ENCODE peak calls at places on chromosome 6, in six cellular contexts. X, A, K, V, L and I are unnamed samples.

GRCh38 chr6:110101885-110102284 is 77.6 kb downstream of the WASF1 start:
- DNase-seq in X (no peak), A (no peak), K (no peak), V (no peak), L (no peak), I (no peak)

GRCh38 chr6:25968769-25969168 is 6.2 kb downstream of the TRIM38 start:
- DNase-seq in X (no peak), A (no peak), K (no peak), V (no peak), L (no peak), I (no peak)

GRCh38 chr6:138197570-138197969 is 20.7 kb downstream of the PBOV1 start:
- DNase-seq in X (no peak), A (no peak), K (no peak), V (no peak), L (no peak), I (no peak)

GRCh38 chr6:160060221-160060620 is 61.4 kb upstream of the SLC22A1 start:
- DNase-seq in X (no peak), A (no peak), K (no peak), V (no peak), L (no peak), I (no peak)

GRCh38 chr6:130674604-130675003 is 152.6 kb upstream of the SMLR1 start:
- DNase-seq in X (peak), A (no peak), K (no peak), V (no peak), L (no peak), I (no peak)

GRCh38 chr6:81465859-81466258 is 286.6 kb downstream of the TENT5A start:
- DNase-seq in X (peak), A (no peak), K (no peak), V (no peak), L (peak), I (no peak)

GRCh38 chr6:39090036-39090435 is 24.9 kb downstream of the SAYSD1 start:
- DNase-seq in X (no peak), A (no peak), K (no peak), V (no peak), L (no peak), I (no peak)

GRCh38 chr6:169738204-169738971 is 13.0 kb downstream of the DYNLT2 start:
- DNase-seq in X (no peak), A (no peak), K (no peak), V (no peak), L (no peak), I (no peak)

GRCh38 chr6:158897236-158897635 is 78.1 kb upstream of the EZR start:
- DNase-seq in X (no peak), A (no peak), K (no peak), V (no peak), L (no peak), I (no peak)

GRCh38 chr6:163536770-163537169 is 122.3 kb downstream of the QKI start:
- DNase-seq in X (peak), A (no peak), K (no peak), V (no peak), L (peak), I (no peak)

GRCh38 chr6:1593286-1593957 is 16.3 kb upstream of the FOXC1 start:
- DNase-seq in X (no peak), A (no peak), K (no peak), V (peak), L (no peak), I (peak)